ENCODE peak calls at places on chromosomes 12 and 14, in six cellular contexts. One of them, this sample, is unnamed.

GRCh38 chr14:92950773-92951172 is 27.8 kb downstream of the CHGA start:
- DNase-seq in HCT116: no peak
- DNase-seq in SK-N-SH: no peak
- DNase-seq in K562: no peak
- DNase-seq in GM12878: no peak
- DNase-seq in H1: no peak
- DNase-seq in this sample: no peak

GRCh38 chr12:55142896-55143870 is 17.0 kb downstream of the OR9K2 start:
- DNase-seq in HCT116: peak; percentile 41
- DNase-seq in SK-N-SH: peak; percentile 18
- DNase-seq in K562: peak; percentile 39
- DNase-seq in GM12878: no peak
- DNase-seq in H1: peak; percentile 61
- DNase-seq in this sample: peak; percentile 67

GRCh38 chr12:108479364-108480070 is 35.6 kb upstream of the FICD start:
- DNase-seq in HCT116: no peak
- DNase-seq in SK-N-SH: no peak
- DNase-seq in K562: no peak
- DNase-seq in GM12878: no peak
- DNase-seq in H1: no peak
- DNase-seq in this sample: no peak

GRCh38 chr12:111776836-111777344 is 10.2 kb downstream of the ALDH2 start:
- DNase-seq in HCT116: no peak
- DNase-seq in SK-N-SH: no peak
- DNase-seq in K562: no peak
- DNase-seq in GM12878: no peak
- DNase-seq in H1: no peak
- DNase-seq in this sample: no peak

GRCh38 chr12:102452605-102453004 is 27.8 kb downstream of the IGF1 start:
- DNase-seq in HCT116: no peak
- DNase-seq in SK-N-SH: no peak
- DNase-seq in K562: no peak
- DNase-seq in GM12878: no peak
- DNase-seq in H1: no peak
- DNase-seq in this sample: no peak

GRCh38 chr14:53979747-53980642 is 23.4 kb upstream of the BMP4 start:
- DNase-seq in HCT116: no peak
- DNase-seq in SK-N-SH: no peak
- DNase-seq in K562: no peak
- DNase-seq in GM12878: no peak
- DNase-seq in H1: no peak
- DNase-seq in this sample: no peak

GRCh38 chr12:57268264-57268663 is 17.3 kb upstream of the STAC3 start:
- DNase-seq in HCT116: no peak
- DNase-seq in SK-N-SH: no peak
- DNase-seq in K562: no peak
- DNase-seq in GM12878: no peak
- DNase-seq in H1: no peak
- DNase-seq in this sample: no peak

GRCh38 chr12:106080111-106080732 is 58.5 kb downstream of the NUAK1 start:
- DNase-seq in HCT116: no peak
- DNase-seq in SK-N-SH: no peak
- DNase-seq in K562: no peak
- DNase-seq in GM12878: no peak
- DNase-seq in H1: no peak
- DNase-seq in this sample: no peak

GRCh38 chr14:51248041-51248987 is 8.3 kb downstream of the TMX1 start:
- DNase-seq in HCT116: no peak
- DNase-seq in SK-N-SH: no peak
- DNase-seq in K562: no peak
- DNase-seq in GM12878: peak; percentile 40
- DNase-seq in H1: no peak
- DNase-seq in this sample: no peak

GRCh38 chr12:49662998-49663843 is 39.9 kb downstream of the PRPF40B start:
- DNase-seq in HCT116: no peak
- DNase-seq in SK-N-SH: peak; percentile 50
- DNase-seq in K562: peak; percentile 88
- DNase-seq in GM12878: peak; percentile 75
- DNase-seq in H1: no peak
- DNase-seq in this sample: peak; percentile 50

GRCh38 chr14:60090864-60091519 is 731 bp upstream of the PCNX4 start:
- DNase-seq in HCT116: peak; percentile 37
- DNase-seq in SK-N-SH: peak; percentile 50
- DNase-seq in K562: peak; percentile 71
- DNase-seq in GM12878: no peak
- DNase-seq in H1: no peak
- DNase-seq in this sample: no peak

GRCh38 chr14:75201087-75201486 is 24.7 kb upstream of the TMED10 start:
- DNase-seq in HCT116: no peak
- DNase-seq in SK-N-SH: peak; percentile 34
- DNase-seq in K562: no peak
- DNase-seq in GM12878: no peak
- DNase-seq in H1: no peak
- DNase-seq in this sample: no peak

GRCh38 chr14:76957224-76957881 is 71.2 kb downstream of the IRF2BPL start:
- DNase-seq in HCT116: no peak
- DNase-seq in SK-N-SH: peak; percentile 64
- DNase-seq in K562: no peak
- DNase-seq in GM12878: no peak
- DNase-seq in H1: no peak
- DNase-seq in this sample: no peak

GRCh38 chr14:41785696-41786095 is 179.0 kb downstream of the LRFN5 start:
- DNase-seq in HCT116: no peak
- DNase-seq in SK-N-SH: no peak
- DNase-seq in K562: no peak
- DNase-seq in GM12878: no peak
- DNase-seq in H1: no peak
- DNase-seq in this sample: peak; percentile 1

GRCh38 chr12:118061876-118062791 is 1.2 kb upstream of the WSB2 start:
- DNase-seq in HCT116: no peak
- DNase-seq in SK-N-SH: peak; percentile 62
- DNase-seq in K562: peak; percentile 68
- DNase-seq in GM12878: no peak
- DNase-seq in H1: peak; percentile 73
- DNase-seq in this sample: peak; percentile 68

GRCh38 chr12:98955284-98955683 is 310.2 kb downstream of the APAF1 start:
- DNase-seq in HCT116: peak; percentile 27
- DNase-seq in SK-N-SH: peak; percentile 18
- DNase-seq in K562: peak; percentile 23
- DNase-seq in GM12878: no peak
- DNase-seq in H1: peak; percentile 57
- DNase-seq in this sample: peak; percentile 66

DNA sequence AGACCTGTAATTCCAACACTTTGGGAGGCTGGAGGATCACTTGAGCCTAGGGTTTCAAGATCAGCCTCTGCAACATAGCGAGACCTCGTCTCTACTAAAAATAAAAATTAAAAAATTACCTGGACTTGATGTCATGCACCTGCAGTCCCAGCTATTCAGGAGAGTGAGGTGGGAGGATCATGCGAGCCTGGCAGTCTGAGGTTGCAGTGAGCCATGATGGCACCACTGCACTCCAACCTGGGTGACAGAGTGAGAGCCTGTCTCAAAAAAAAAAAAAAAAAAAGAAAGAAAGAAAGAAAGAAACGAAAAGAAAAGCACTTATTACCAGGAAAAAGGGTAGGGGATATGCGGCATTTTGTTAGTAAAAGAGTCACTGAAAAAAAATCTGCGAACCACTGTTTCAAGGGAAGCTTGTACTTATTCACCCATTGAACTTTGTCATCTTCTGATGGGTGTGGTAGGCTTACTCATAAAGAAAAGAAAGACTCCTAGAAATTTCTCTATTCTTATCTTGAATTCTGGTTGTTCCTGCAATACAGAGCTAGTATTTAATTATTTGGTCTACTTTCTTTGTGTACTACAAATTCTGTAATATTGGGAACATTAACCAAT is 33.6 kb upstream of the PLEKHA5 start:
- DNase-seq in HCT116: no peak
- DNase-seq in SK-N-SH: no peak
- DNase-seq in K562: no peak
- DNase-seq in GM12878: no peak
- DNase-seq in H1: no peak
- DNase-seq in this sample: no peak
- TF ChIP-seq YY1 in HCT116: no peak
- TF ChIP-seq YY1 in SK-N-SH: no peak
- TF ChIP-seq YY1 in K562: no peak
- TF ChIP-seq YY1 in GM12878: no peak
- TF ChIP-seq YY1 in H1: no peak
- TF ChIP-seq YY1 in this sample: no peak

GRCh38 chr12:92059976-92060375 is 85.7 kb downstream of the BTG1 start:
- DNase-seq in HCT116: no peak
- DNase-seq in SK-N-SH: no peak
- DNase-seq in K562: no peak
- DNase-seq in GM12878: no peak
- DNase-seq in H1: no peak
- DNase-seq in this sample: no peak

GRCh38 chr12:92061061-92061460 is 84.6 kb downstream of the BTG1 start:
- DNase-seq in HCT116: no peak
- DNase-seq in SK-N-SH: no peak
- DNase-seq in K562: no peak
- DNase-seq in GM12878: no peak
- DNase-seq in H1: no peak
- DNase-seq in this sample: no peak

GRCh38 chr12:92055877-92056276 is 89.8 kb downstream of the BTG1 start:
- DNase-seq in HCT116: no peak
- DNase-seq in SK-N-SH: no peak
- DNase-seq in K562: no peak
- DNase-seq in GM12878: no peak
- DNase-seq in H1: no peak
- DNase-seq in this sample: no peak

GRCh38 chr12:92058664-92059063 is 87.0 kb downstream of the BTG1 start:
- DNase-seq in HCT116: no peak
- DNase-seq in SK-N-SH: no peak
- DNase-seq in K562: no peak
- DNase-seq in GM12878: no peak
- DNase-seq in H1: no peak
- DNase-seq in this sample: no peak

DNA sequence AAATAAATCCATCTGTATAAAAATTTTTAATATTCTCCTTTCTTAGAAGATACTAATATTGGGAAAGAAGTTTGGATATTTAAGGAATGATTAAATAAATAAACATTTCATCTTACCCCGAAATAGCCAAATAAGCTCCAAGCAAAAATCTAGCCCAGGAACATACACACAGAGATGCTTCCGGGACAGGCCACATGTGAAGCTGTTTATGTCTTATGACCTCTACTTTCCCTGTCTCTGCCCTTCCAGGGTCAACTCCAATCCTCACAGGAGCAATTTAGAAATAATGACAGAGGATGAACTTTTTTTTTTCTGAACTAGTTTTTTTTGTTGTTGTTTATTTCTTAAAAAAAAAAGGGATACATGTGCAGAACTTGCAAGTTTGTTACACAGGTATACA is 89.4 kb downstream of the BTG1 start:
- DNase-seq in HCT116: no peak
- DNase-seq in SK-N-SH: no peak
- DNase-seq in K562: no peak
- DNase-seq in GM12878: no peak
- DNase-seq in H1: no peak
- DNase-seq in this sample: no peak
- TF ChIP-seq YY1 in HCT116: no peak
- TF ChIP-seq YY1 in SK-N-SH: no peak
- TF ChIP-seq YY1 in K562: no peak
- TF ChIP-seq YY1 in GM12878: no peak
- TF ChIP-seq YY1 in H1: no peak
- TF ChIP-seq YY1 in this sample: no peak

GRCh38 chr14:88612981-88613380 is 50.1 kb downstream of the ZC3H14 start:
- DNase-seq in HCT116: no peak
- DNase-seq in SK-N-SH: no peak
- DNase-seq in K562: no peak
- DNase-seq in GM12878: no peak
- DNase-seq in H1: no peak
- DNase-seq in this sample: no peak

GRCh38 chr14:88607829-88608228 is 45.0 kb downstream of the ZC3H14 start:
- DNase-seq in HCT116: no peak
- DNase-seq in SK-N-SH: no peak
- DNase-seq in K562: no peak
- DNase-seq in GM12878: no peak
- DNase-seq in H1: no peak
- DNase-seq in this sample: no peak

GRCh38 chr14:88613552-88614010 is 50.7 kb downstream of the ZC3H14 start:
- DNase-seq in HCT116: no peak
- DNase-seq in SK-N-SH: no peak
- DNase-seq in K562: no peak
- DNase-seq in GM12878: no peak
- DNase-seq in H1: no peak
- DNase-seq in this sample: no peak

GRCh38 chr14:88614218-88614907 is 51.5 kb downstream of the ZC3H14 start:
- DNase-seq in HCT116: no peak
- DNase-seq in SK-N-SH: no peak
- DNase-seq in K562: no peak
- DNase-seq in GM12878: no peak
- DNase-seq in H1: no peak
- DNase-seq in this sample: no peak

GRCh38 chr14:88611878-88612277 is 49.0 kb downstream of the ZC3H14 start:
- DNase-seq in HCT116: no peak
- DNase-seq in SK-N-SH: peak; percentile 10
- DNase-seq in K562: no peak
- DNase-seq in GM12878: no peak
- DNase-seq in H1: no peak
- DNase-seq in this sample: no peak
- TF ChIP-seq YY1 in HCT116: no peak
- TF ChIP-seq YY1 in SK-N-SH: no peak
- TF ChIP-seq YY1 in K562: no peak
- TF ChIP-seq YY1 in GM12878: no peak
- TF ChIP-seq YY1 in H1: no peak
- TF ChIP-seq YY1 in this sample: no peak

GRCh38 chr12:12003609-12004008 is 67.1 kb upstream of the BCL2L14 start:
- DNase-seq in HCT116: no peak
- DNase-seq in SK-N-SH: peak; percentile 39
- DNase-seq in K562: no peak
- DNase-seq in GM12878: no peak
- DNase-seq in H1: no peak
- DNase-seq in this sample: no peak

GRCh38 chr12:12007713-12008231 is 63.0 kb upstream of the BCL2L14 start:
- DNase-seq in HCT116: no peak
- DNase-seq in SK-N-SH: no peak
- DNase-seq in K562: no peak
- DNase-seq in GM12878: no peak
- DNase-seq in H1: no peak
- DNase-seq in this sample: no peak

GRCh38 chr12:12007001-12007712 is 63.6 kb upstream of the BCL2L14 start:
- DNase-seq in HCT116: no peak
- DNase-seq in SK-N-SH: no peak
- DNase-seq in K562: no peak
- DNase-seq in GM12878: peak; percentile 59
- DNase-seq in H1: no peak
- DNase-seq in this sample: no peak

GRCh38 chr12:12008232-12008850 is 62.4 kb upstream of the BCL2L14 start:
- DNase-seq in HCT116: no peak
- DNase-seq in SK-N-SH: no peak
- DNase-seq in K562: no peak
- DNase-seq in GM12878: no peak
- DNase-seq in H1: peak; percentile 73
- DNase-seq in this sample: peak; percentile 80

DNA sequence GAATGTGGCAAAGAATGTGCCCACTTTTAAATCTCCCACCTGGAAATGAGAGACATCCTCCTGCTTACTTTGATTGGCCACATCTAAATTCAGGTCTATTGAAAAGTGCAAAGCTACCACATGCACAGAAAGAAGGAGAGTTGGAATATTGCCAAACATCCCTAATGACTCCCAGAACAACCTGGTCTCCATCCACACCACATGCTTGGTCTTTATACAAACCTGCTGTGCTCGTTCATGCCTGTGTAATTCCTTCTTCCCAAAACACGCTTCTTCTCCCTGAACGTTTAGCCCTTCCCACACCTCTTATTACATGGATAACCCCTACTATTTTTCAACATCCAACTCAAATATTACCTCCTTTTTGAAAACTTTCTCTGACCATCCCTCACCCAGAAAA is 66.2 kb upstream of the BCL2L14 start:
- DNase-seq in HCT116: no peak
- DNase-seq in SK-N-SH: peak; percentile 34
- DNase-seq in K562: no peak
- DNase-seq in GM12878: no peak
- DNase-seq in H1: no peak
- DNase-seq in this sample: no peak
- TF ChIP-seq YY1 in HCT116: no peak
- TF ChIP-seq YY1 in SK-N-SH: no peak
- TF ChIP-seq YY1 in K562: no peak
- TF ChIP-seq YY1 in GM12878: no peak
- TF ChIP-seq YY1 in H1: no peak
- TF ChIP-seq YY1 in this sample: no peak

This sample was measured in NT2/D1.